ENCODE peak calls at places on chromosomes 3 and 15, in nine cellular contexts. One of them, this sample, is unnamed.

GRCh38 chr3:75249005-75249404 is 415.1 kb upstream of the FRG2C start:
- DNase-seq in sigmoid colon: no peak
- DNase-seq in H1: no peak
- DNase-seq in GM23338: no peak
- DNase-seq in HepG2: no peak
- DNase-seq in upper lobe of left lung: no peak
- DNase-seq in HL-60: no peak
- DNase-seq in transverse colon: no peak
- DNase-seq in SK-N-SH: no peak
- DNase-seq in this sample: no peak

GRCh38 chr3:183298708-183299153 is 45.7 kb downstream of the B3GNT5 start:
- DNase-seq in SK-N-SH: no peak
- DNase-seq in HepG2: no peak
- DNase-seq in GM23338: peak
- DNase-seq in transverse colon: peak
- DNase-seq in HL-60: peak
- DNase-seq in H1: peak
- DNase-seq in sigmoid colon: peak
- DNase-seq in upper lobe of left lung: peak
- DNase-seq in this sample: no peak

GRCh38 chr3:72350761-72351505 is 497.3 kb downstream of the SHQ1 start:
- DNase-seq in SK-N-SH: no peak
- DNase-seq in HepG2: no peak
- DNase-seq in GM23338: no peak
- DNase-seq in upper lobe of left lung: no peak
- DNase-seq in H1: no peak
- DNase-seq in HL-60: no peak
- DNase-seq in transverse colon: no peak
- DNase-seq in sigmoid colon: no peak
- DNase-seq in this sample: no peak

GRCh38 chr3:147471741-147472140 is 62.6 kb downstream of the ZIC1 start:
- DNase-seq in SK-N-SH: no peak
- DNase-seq in H1: no peak
- DNase-seq in upper lobe of left lung: no peak
- DNase-seq in HepG2: no peak
- DNase-seq in sigmoid colon: no peak
- DNase-seq in HL-60: no peak
- DNase-seq in transverse colon: no peak
- DNase-seq in GM23338: no peak
- DNase-seq in this sample: no peak

GRCh38 chr3:47250309-47251060 is 32.1 kb downstream of the KIF9 start:
- DNase-seq in sigmoid colon: no peak
- DNase-seq in SK-N-SH: peak
- DNase-seq in HL-60: no peak
- DNase-seq in transverse colon: peak
- DNase-seq in H1: no peak
- DNase-seq in GM23338: peak
- DNase-seq in upper lobe of left lung: peak
- DNase-seq in HepG2: peak
- DNase-seq in this sample: no peak

GRCh38 chr3:141499304-141499703 is 12.5 kb downstream of the RASA2 start:
- DNase-seq in transverse colon: no peak
- DNase-seq in SK-N-SH: no peak
- DNase-seq in GM23338: no peak
- DNase-seq in upper lobe of left lung: no peak
- DNase-seq in HepG2: no peak
- DNase-seq in HL-60: no peak
- DNase-seq in H1: no peak
- DNase-seq in sigmoid colon: no peak
- DNase-seq in this sample: no peak

GRCh38 chr15:40445411-40446055 is 4.8 kb downstream of the BAHD1 start:
- DNase-seq in GM23338: peak
- DNase-seq in H1: no peak
- DNase-seq in HepG2: no peak
- DNase-seq in transverse colon: peak
- DNase-seq in HL-60: no peak
- DNase-seq in SK-N-SH: no peak
- DNase-seq in sigmoid colon: no peak
- DNase-seq in upper lobe of left lung: no peak
- DNase-seq in this sample: no peak

GRCh38 chr15:79811406-79812405 is 85.1 kb downstream of the MTHFS start:
- DNase-seq in HepG2: no peak
- DNase-seq in H1: no peak
- DNase-seq in HL-60: no peak
- DNase-seq in transverse colon: peak
- DNase-seq in upper lobe of left lung: peak
- DNase-seq in sigmoid colon: peak
- DNase-seq in SK-N-SH: peak
- DNase-seq in GM23338: no peak
- DNase-seq in this sample: no peak

GRCh38 chr3:9198805-9199386 is 50.5 kb downstream of the SRGAP3 start:
- DNase-seq in SK-N-SH: peak
- DNase-seq in H1: no peak
- DNase-seq in sigmoid colon: peak
- DNase-seq in GM23338: no peak
- DNase-seq in transverse colon: no peak
- DNase-seq in upper lobe of left lung: no peak
- DNase-seq in HepG2: no peak
- DNase-seq in HL-60: no peak
- DNase-seq in this sample: no peak

GRCh38 chr15:101059381-101060341 is 140.5 kb downstream of the LRRK1 start:
- DNase-seq in upper lobe of left lung: no peak
- DNase-seq in HepG2: no peak
- DNase-seq in transverse colon: no peak
- DNase-seq in SK-N-SH: no peak
- DNase-seq in sigmoid colon: peak
- DNase-seq in GM23338: no peak
- DNase-seq in H1: peak
- DNase-seq in HL-60: no peak
- DNase-seq in this sample: peak

GRCh38 chr3:35643391-35643790 is 4.1 kb downstream of the ARPP21 start:
- DNase-seq in HepG2: no peak
- DNase-seq in upper lobe of left lung: no peak
- DNase-seq in H1: no peak
- DNase-seq in sigmoid colon: no peak
- DNase-seq in HL-60: no peak
- DNase-seq in transverse colon: no peak
- DNase-seq in SK-N-SH: no peak
- DNase-seq in GM23338: no peak
- DNase-seq in this sample: no peak

DNA sequence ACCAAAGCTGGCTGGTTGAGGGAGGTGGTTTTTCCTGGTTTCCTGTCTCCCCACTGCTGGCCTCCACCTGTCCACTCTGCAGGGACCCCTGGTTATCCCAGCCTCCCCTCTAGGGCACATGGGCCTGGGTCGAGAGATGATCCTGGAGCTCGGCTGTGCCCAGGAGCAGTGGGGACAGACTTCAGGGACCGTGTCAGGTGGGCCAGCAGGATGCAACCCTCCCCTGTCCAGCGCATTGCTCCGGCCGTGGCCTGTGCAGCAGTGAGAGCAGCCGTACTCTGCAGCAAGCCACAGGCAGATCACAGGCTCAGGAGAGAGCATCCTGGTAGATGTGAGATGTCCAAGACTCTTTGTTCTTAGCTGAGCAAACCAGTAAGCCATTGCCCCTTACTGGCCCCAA is 92.5 kb upstream of the RPL32 start:
- DNase-seq in HL-60: no peak
- DNase-seq in SK-N-SH: no peak
- DNase-seq in HepG2: no peak
- DNase-seq in upper lobe of left lung: no peak
- DNase-seq in transverse colon: no peak
- DNase-seq in H1: no peak
- DNase-seq in GM23338: no peak
- DNase-seq in sigmoid colon: no peak
- DNase-seq in this sample: no peak
- H3K27ac ChIP-seq in HL-60: no peak
- H3K27ac ChIP-seq in SK-N-SH: no peak
- H3K27ac ChIP-seq in HepG2: no peak
- H3K27ac ChIP-seq in upper lobe of left lung: no peak
- H3K27ac ChIP-seq in transverse colon: no peak
- H3K27ac ChIP-seq in H1: no peak
- H3K27ac ChIP-seq in GM23338: no peak
- H3K27ac ChIP-seq in sigmoid colon: peak
- H3K27ac ChIP-seq in this sample: peak

GRCh38 chr3:136947477-136947876 is 10.3 kb upstream of the IL20RB start:
- DNase-seq in transverse colon: no peak
- DNase-seq in GM23338: no peak
- DNase-seq in H1: no peak
- DNase-seq in HL-60: no peak
- DNase-seq in sigmoid colon: no peak
- DNase-seq in SK-N-SH: no peak
- DNase-seq in upper lobe of left lung: no peak
- DNase-seq in HepG2: no peak
- DNase-seq in this sample: no peak

GRCh38 chr3:136949146-136949545 is 8.6 kb upstream of the IL20RB start:
- DNase-seq in transverse colon: no peak
- DNase-seq in H1: no peak
- DNase-seq in upper lobe of left lung: no peak
- DNase-seq in HL-60: no peak
- DNase-seq in GM23338: no peak
- DNase-seq in sigmoid colon: no peak
- DNase-seq in HepG2: no peak
- DNase-seq in SK-N-SH: no peak
- DNase-seq in this sample: no peak

GRCh38 chr3:136943396-136943795 is 14.4 kb upstream of the IL20RB start:
- DNase-seq in transverse colon: no peak
- DNase-seq in GM23338: no peak
- DNase-seq in HepG2: no peak
- DNase-seq in sigmoid colon: no peak
- DNase-seq in HL-60: no peak
- DNase-seq in H1: no peak
- DNase-seq in upper lobe of left lung: no peak
- DNase-seq in SK-N-SH: no peak
- DNase-seq in this sample: no peak

GRCh38 chr3:136949708-136950107 is 8.1 kb upstream of the IL20RB start:
- DNase-seq in H1: no peak
- DNase-seq in SK-N-SH: no peak
- DNase-seq in GM23338: no peak
- DNase-seq in upper lobe of left lung: no peak
- DNase-seq in HepG2: no peak
- DNase-seq in transverse colon: no peak
- DNase-seq in HL-60: no peak
- DNase-seq in sigmoid colon: no peak
- DNase-seq in this sample: no peak

DNA sequence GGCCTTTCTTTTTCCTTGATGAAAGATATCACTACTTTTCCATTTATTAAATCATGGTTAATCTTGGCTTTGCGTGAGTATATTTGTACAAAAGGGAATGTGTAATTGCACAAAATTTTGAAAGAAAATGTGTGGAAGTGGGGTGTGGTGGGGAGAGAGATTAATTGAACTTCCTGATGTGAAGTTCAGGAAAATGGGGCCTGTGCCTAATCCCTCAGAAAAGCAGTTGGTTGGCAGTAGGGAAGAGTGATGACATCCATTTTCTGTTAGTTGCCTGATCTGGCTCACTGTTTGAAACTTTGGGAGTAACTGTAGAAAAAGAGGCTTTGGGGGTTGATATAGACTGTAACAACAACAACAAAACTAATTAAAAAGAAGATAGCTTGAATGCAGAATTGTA is 10.8 kb upstream of the IL20RB start:
- DNase-seq in transverse colon: no peak
- DNase-seq in GM23338: no peak
- DNase-seq in HepG2: no peak
- DNase-seq in HL-60: no peak
- DNase-seq in H1: no peak
- DNase-seq in SK-N-SH: no peak
- DNase-seq in sigmoid colon: no peak
- DNase-seq in upper lobe of left lung: no peak
- DNase-seq in this sample: no peak
- TF ChIP-seq POLR2AphosphoS5 in transverse colon: no peak
- TF ChIP-seq POLR2AphosphoS5 in GM23338: no peak
- TF ChIP-seq POLR2AphosphoS5 in HepG2: no peak
- TF ChIP-seq POLR2AphosphoS5 in HL-60: no peak
- TF ChIP-seq POLR2AphosphoS5 in H1: no peak
- TF ChIP-seq POLR2AphosphoS5 in SK-N-SH: no peak
- TF ChIP-seq POLR2AphosphoS5 in sigmoid colon: no peak
- TF ChIP-seq POLR2AphosphoS5 in upper lobe of left lung: no peak
- TF ChIP-seq POLR2AphosphoS5 in this sample: no peak

GRCh38 chr3:56630966-56631365 is 52.1 kb downstream of the TASOR start:
- DNase-seq in HL-60: no peak
- DNase-seq in H1: no peak
- DNase-seq in GM23338: no peak
- DNase-seq in transverse colon: no peak
- DNase-seq in HepG2: no peak
- DNase-seq in sigmoid colon: no peak
- DNase-seq in SK-N-SH: no peak
- DNase-seq in upper lobe of left lung: no peak
- DNase-seq in this sample: no peak

GRCh38 chr3:56633602-56634371 is 49.3 kb downstream of the TASOR start:
- DNase-seq in GM23338: no peak
- DNase-seq in upper lobe of left lung: no peak
- DNase-seq in sigmoid colon: no peak
- DNase-seq in SK-N-SH: no peak
- DNase-seq in transverse colon: no peak
- DNase-seq in HepG2: no peak
- DNase-seq in HL-60: no peak
- DNase-seq in H1: no peak
- DNase-seq in this sample: no peak

GRCh38 chr3:56633201-56633600 is 49.9 kb downstream of the TASOR start:
- DNase-seq in sigmoid colon: no peak
- DNase-seq in transverse colon: no peak
- DNase-seq in upper lobe of left lung: no peak
- DNase-seq in HepG2: no peak
- DNase-seq in H1: no peak
- DNase-seq in GM23338: no peak
- DNase-seq in HL-60: no peak
- DNase-seq in SK-N-SH: no peak
- DNase-seq in this sample: no peak

GRCh38 chr3:56629044-56629443 is 54.0 kb downstream of the TASOR start:
- DNase-seq in upper lobe of left lung: no peak
- DNase-seq in HepG2: no peak
- DNase-seq in SK-N-SH: no peak
- DNase-seq in sigmoid colon: no peak
- DNase-seq in transverse colon: no peak
- DNase-seq in HL-60: no peak
- DNase-seq in GM23338: no peak
- DNase-seq in H1: no peak
- DNase-seq in this sample: no peak

GRCh38 chr3:56629451-56629850 is 53.6 kb downstream of the TASOR start:
- DNase-seq in transverse colon: no peak
- DNase-seq in upper lobe of left lung: no peak
- DNase-seq in HL-60: no peak
- DNase-seq in H1: no peak
- DNase-seq in sigmoid colon: no peak
- DNase-seq in SK-N-SH: no peak
- DNase-seq in HepG2: no peak
- DNase-seq in GM23338: no peak
- DNase-seq in this sample: no peak
- H3K27ac ChIP-seq in transverse colon: no peak
- H3K27ac ChIP-seq in upper lobe of left lung: peak
- H3K27ac ChIP-seq in HL-60: no peak
- H3K27ac ChIP-seq in H1: no peak
- H3K27ac ChIP-seq in sigmoid colon: no peak
- H3K27ac ChIP-seq in SK-N-SH: no peak
- H3K27ac ChIP-seq in HepG2: no peak
- H3K27ac ChIP-seq in GM23338: no peak
- H3K27ac ChIP-seq in this sample: no peak

GRCh38 chr3:13106308-13106970 is 33.2 kb upstream of the IQSEC1 start:
- DNase-seq in sigmoid colon: peak
- DNase-seq in HL-60: no peak
- DNase-seq in GM23338: no peak
- DNase-seq in SK-N-SH: no peak
- DNase-seq in transverse colon: no peak
- DNase-seq in HepG2: peak
- DNase-seq in upper lobe of left lung: peak
- DNase-seq in H1: no peak
- DNase-seq in this sample: no peak
- TF ChIP-seq POLR2AphosphoS5 in sigmoid colon: no peak
- TF ChIP-seq POLR2AphosphoS5 in HL-60: no peak
- TF ChIP-seq POLR2AphosphoS5 in GM23338: no peak
- TF ChIP-seq POLR2AphosphoS5 in SK-N-SH: no peak
- TF ChIP-seq POLR2AphosphoS5 in transverse colon: no peak
- TF ChIP-seq POLR2AphosphoS5 in HepG2: no peak
- TF ChIP-seq POLR2AphosphoS5 in upper lobe of left lung: no peak
- TF ChIP-seq POLR2AphosphoS5 in H1: no peak
- TF ChIP-seq POLR2AphosphoS5 in this sample: no peak